ENCODE peak calls at places on chromosomes 12 and 14, in five cellular contexts. G, F, L, S and V are unnamed samples.

GRCh38 chr12:68203460-68203875 is 22.1 kb downstream of the IL26 start:
- DNase-seq in G (no peak), F (no peak), L (no peak), S (no peak), V (no peak)

GRCh38 chr12:95978351-95978750 is 17.8 kb downstream of the HAL start:
- DNase-seq in G (no peak), F (no peak), L (no peak), S (no peak), V (no peak)

GRCh38 chr12:118220697-118221096 is 84.8 kb downstream of the PEBP1 start:
- DNase-seq in G (no peak), F (no peak), L (no peak), S (peak), V (no peak)

GRCh38 chr12:67512061-67512460 is 136.5 kb upstream of the DYRK2 start:
- DNase-seq in G (no peak), F (no peak), L (no peak), S (no peak), V (no peak)

GRCh38 chr12:98644433-98644711 is 216 bp downstream of the IKBIP start:
- DNase-seq in G (peak), F (peak), L (no peak), S (no peak), V (no peak)

GRCh38 chr14:68932219-68932618 is 46.9 kb downstream of the ACTN1 start:
- DNase-seq in G (no peak), F (no peak), L (peak), S (peak), V (no peak)

GRCh38 chr12:2083561-2083960 is 30.8 kb downstream of the CACNA1C start:
- DNase-seq in G (no peak), F (no peak), L (no peak), S (no peak), V (no peak)

GRCh38 chr12:132824053-132824452 is 4.6 kb downstream of the GOLGA3 start:
- DNase-seq in G (no peak), F (no peak), L (no peak), S (no peak), V (no peak)

GRCh38 chr14:77059276-77059934 is 30.9 kb upstream of the IRF2BPL start:
- DNase-seq in G (peak), F (peak), L (peak), S (no peak), V (no peak)

GRCh38 chr12:12839886-12840285 is 26.7 kb downstream of the DDX47 start:
- DNase-seq in G (peak), F (no peak), L (peak), S (peak), V (peak)

GRCh38 chr12:116881325-116881866 is at the start of gene HRK:
- DNase-seq in G (no peak), F (peak), L (no peak), S (no peak), V (no peak)

GRCh38 chr12:62977419-62977818 is 42.5 kb upstream of the PPM1H start:
- DNase-seq in G (peak), F (no peak), L (no peak), S (no peak), V (no peak)

GRCh38 chr12:78916845-78917480 is 52.4 kb downstream of the SYT1 start:
- DNase-seq in G (no peak), F (no peak), L (no peak), S (no peak), V (no peak)

GRCh38 chr12:47850153-47851084 is 30.7 kb upstream of the HDAC7 start:
- DNase-seq in G (no peak), F (no peak), L (no peak), S (no peak), V (no peak)

GRCh38 chr12:1949771-1950470 is 31.5 kb upstream of the CACNA2D4 start:
- DNase-seq in G (no peak), F (no peak), L (no peak), S (no peak), V (no peak)

GRCh38 chr12:103657331-103657730 is 70.3 kb downstream of the STAB2 start:
- DNase-seq in G (no peak), F (no peak), L (no peak), S (no peak), V (no peak)

GRCh38 chr14:96394047-96394815 is 2.3 kb downstream of the AK7 start:
- DNase-seq in G (no peak), F (no peak), L (no peak), S (no peak), V (no peak)
- TF ChIP-seq CTCF in G (no peak), F (no peak), L (no peak), S (no peak), V (no peak)

GRCh38 chr14:65320661-65321308 is 91.7 kb upstream of the FUT8 start:
- DNase-seq in G (no peak), F (no peak), L (no peak), S (no peak), V (no peak)
- TF ChIP-seq CTCF in G (no peak), F (no peak), L (no peak), S (no peak), V (no peak)

DNA sequence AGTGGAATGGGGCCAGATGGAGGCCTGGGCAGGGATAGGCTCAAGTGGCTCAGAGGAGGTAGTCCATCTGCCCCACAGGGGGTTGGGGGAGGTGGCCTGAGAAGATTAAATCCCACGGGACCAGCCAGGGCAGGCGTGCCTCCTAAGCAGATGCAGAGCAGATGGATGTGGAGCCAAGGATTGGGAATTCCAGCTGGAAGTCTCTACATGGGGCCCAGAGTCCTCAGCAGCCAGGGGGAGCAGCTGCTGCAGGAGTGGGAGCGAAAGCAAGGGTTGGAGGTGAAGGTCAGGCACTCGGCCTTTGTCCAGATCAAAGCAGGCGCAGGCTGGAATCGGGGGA is 42.4 kb upstream of the VRK1 start:
- DNase-seq in G (no peak), F (no peak), L (no peak), S (no peak), V (no peak)
- TF ChIP-seq CTCF in G (no peak), F (no peak), L (no peak), S (no peak), V (no peak)

DNA sequence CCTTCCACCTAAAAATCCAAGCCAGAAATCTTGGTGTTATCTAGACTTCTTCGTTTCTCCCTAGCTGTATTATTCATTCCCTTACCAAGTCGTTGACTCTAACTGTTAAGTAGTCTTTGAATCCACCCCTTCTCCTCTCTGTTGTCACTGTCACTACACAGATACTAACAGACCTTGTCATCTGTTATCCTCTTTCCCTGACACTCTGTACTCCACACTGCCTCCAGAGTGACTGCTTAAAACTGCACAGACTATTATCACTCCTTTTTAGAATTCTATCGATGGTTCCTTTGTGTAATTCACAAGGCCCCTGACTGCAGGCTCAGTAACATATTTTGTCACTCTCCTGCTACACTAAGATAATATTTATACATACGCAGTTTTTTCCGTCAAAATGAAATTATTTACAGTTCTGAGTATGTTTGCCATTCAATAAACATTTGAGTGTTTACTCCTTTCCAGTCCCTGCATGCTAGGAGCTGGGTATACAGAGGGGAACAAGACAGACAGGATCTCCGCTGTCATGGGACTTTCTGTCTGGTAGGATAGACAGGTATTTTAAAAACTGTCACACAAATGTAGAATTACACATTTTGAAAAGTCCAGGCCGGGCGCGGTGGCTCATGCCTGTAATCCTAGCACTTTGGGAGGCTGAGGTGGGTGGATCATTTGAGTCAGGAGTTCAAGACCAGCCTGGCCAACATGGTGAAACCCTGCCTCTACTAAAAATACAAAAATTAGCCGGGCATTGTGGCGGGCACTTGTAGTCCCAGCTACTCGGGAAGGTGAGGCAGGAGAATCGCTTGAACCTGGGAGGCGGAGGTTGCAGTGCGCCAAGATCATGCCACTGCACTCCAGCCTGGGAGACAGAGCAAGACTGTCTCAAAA is 3.8 kb downstream of the MARS1 start:
- DNase-seq in G (no peak), F (no peak), L (no peak), S (no peak), V (no peak)
- TF ChIP-seq CTCF in G (no peak), F (no peak), L (no peak), S (no peak), V (no peak)

GRCh38 chr12:66405395-66405794 is 103.1 kb downstream of the HELB start:
- DNase-seq in G (no peak), F (no peak), L (no peak), S (no peak), V (no peak)
- TF ChIP-seq CTCF in G (no peak), F (no peak), L (no peak), S (no peak), V (no peak)

DNA sequence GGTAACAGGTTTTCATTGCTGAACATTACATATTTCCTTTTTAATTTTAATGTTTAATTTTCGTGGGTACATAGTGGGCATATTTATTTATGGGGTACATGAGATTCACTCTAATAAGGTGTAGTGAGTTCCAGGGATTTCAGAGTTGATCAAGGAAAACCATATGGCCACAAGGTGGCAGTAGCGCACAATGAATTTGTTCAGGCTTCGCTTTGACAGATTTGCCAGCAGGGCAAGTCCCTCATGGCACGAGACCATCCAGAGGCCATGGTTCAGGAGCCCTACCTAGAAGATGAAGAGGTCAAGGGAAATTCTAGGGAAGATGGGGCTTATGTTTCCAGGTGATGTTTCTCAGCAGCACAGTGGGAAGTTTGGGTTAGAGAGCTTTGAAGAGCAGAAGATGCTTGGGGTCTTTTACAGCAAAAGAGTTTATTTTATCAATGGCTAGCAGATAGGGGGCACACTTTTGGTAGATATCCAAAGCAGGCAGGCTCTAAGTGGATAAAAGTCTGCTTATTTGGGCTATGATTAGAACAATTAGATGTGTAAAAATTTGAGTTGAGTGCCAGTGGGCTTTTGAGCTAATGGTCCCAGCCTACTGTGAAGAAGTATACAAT is 1004.4 kb downstream of the AACS start:
- DNase-seq in G (peak), F (peak), L (no peak), S (no peak), V (peak)
- TF ChIP-seq CTCF in G (peak), F (peak), L (peak), S (peak), V (peak)

GRCh38 chr12:45535610-45536180 is 193.8 kb upstream of the ARID2 start:
- DNase-seq in G (no peak), F (no peak), L (no peak), S (no peak), V (no peak)

GRCh38 chr12:45540661-45541341 is 188.7 kb upstream of the ARID2 start:
- DNase-seq in G (no peak), F (no peak), L (no peak), S (no peak), V (no peak)

GRCh38 chr12:45532113-45532512 is 197.4 kb upstream of the ARID2 start:
- DNase-seq in G (no peak), F (no peak), L (no peak), S (no peak), V (no peak)

GRCh38 chr12:45536254-45536653 is 193.3 kb upstream of the ARID2 start:
- DNase-seq in G (no peak), F (no peak), L (no peak), S (no peak), V (no peak)
- TF ChIP-seq CTCF in G (no peak), F (no peak), L (no peak), S (no peak), V (no peak)

GRCh38 chr12:14393736-14394135 is 28.3 kb downstream of the ATF7IP start:
- DNase-seq in G (no peak), F (no peak), L (no peak), S (no peak), V (no peak)

GRCh38 chr12:14394317-14395058 is 29.0 kb downstream of the ATF7IP start:
- DNase-seq in G (no peak), F (no peak), L (no peak), S (peak), V (peak)

GRCh38 chr12:14396071-14396470 is 30.6 kb downstream of the ATF7IP start:
- DNase-seq in G (no peak), F (no peak), L (no peak), S (no peak), V (no peak)

GRCh38 chr12:14390885-14391530 is 25.5 kb downstream of the ATF7IP start:
- DNase-seq in G (no peak), F (no peak), L (no peak), S (no peak), V (no peak)

GRCh38 chr12:14395059-14395778 is 29.7 kb downstream of the ATF7IP start:
- DNase-seq in G (no peak), F (no peak), L (no peak), S (no peak), V (no peak)
- TF ChIP-seq CTCF in G (no peak), F (no peak), L (no peak), S (no peak), V (no peak)

GRCh38 chr14:92460541-92460915 is 53.1 kb upstream of the RIN3 start:
- DNase-seq in G (no peak), F (no peak), L (no peak), S (no peak), V (no peak)

GRCh38 chr14:92459479-92460421 is 53.8 kb upstream of the RIN3 start:
- DNase-seq in G (no peak), F (no peak), L (no peak), S (no peak), V (no peak)

GRCh38 chr14:92461891-92462290 is 51.7 kb upstream of the RIN3 start:
- DNase-seq in G (no peak), F (no peak), L (no peak), S (no peak), V (no peak)

GRCh38 chr14:92462568-92462967 is 51.0 kb upstream of the RIN3 start:
- DNase-seq in G (no peak), F (no peak), L (no peak), S (no peak), V (no peak)

DNA sequence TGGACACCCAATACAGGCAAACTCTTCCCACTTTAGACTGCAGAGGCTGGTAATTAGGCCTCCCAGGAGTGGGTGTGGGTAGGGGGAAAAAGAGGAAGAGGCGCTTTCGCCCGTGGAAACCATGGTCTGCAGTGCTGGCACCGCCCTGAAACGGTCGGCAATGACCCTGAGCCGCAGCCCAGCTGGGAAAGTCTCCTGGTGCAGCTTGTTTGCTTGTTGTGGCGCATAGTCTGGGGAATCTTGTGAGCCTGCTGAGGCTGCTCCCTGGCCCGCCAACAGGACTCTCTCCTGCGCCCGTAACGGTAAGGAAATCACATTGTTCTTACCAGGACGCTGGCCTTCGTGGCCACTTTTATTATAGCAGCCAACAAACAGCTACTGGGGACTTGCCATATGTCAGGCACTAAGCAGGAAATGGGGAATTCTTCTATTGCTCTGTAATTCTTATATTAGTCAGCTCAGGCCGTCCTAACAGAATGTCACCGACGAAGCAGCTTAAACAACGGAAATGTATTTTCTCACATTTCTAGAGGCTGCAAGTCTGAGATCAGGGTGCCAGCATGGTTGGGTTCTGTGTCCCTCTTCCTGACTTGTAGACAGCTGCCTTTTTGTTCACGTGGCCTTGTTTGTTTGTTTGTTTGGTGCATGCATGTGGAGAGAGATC is 52.5 kb upstream of the RIN3 start:
- DNase-seq in G (peak), F (no peak), L (no peak), S (no peak), V (no peak)
- TF ChIP-seq CTCF in G (no peak), F (no peak), L (no peak), S (no peak), V (no peak)